ENCODE peak calls at places on chromosomes 1 and 21, in seven cellular contexts. Y is WERI-Rb-1; T is stomach; H is bronchial epithelial cell; Z is CD4-positive, CD25-positive, alpha-beta regulatory T cell; X is fibroblast of lung; Q is mucosa of descending colon. E is an unnamed sample.
A peak's percentile ranks its signal among the peaks of the same experiment; 100 is the strongest.

GRCh38 chr1:76864383-76864782 is 2.9 kb upstream of the ST6GALNAC5 start:
- DNase-seq in Y (no peak), X (no peak), T (no peak), Q (no peak), H (no peak), Z (no peak), E (no peak)

GRCh38 chr1:11602424-11602823 is 51.8 kb downstream of the FBXO2 start:
- DNase-seq in H (no peak), T (no peak), X (no peak), Q (no peak), Z (no peak), Y (no peak), E (no peak)

GRCh38 chr1:92795166-92795565 is 10.3 kb upstream of the EVI5 start:
- DNase-seq in T (no peak), H (no peak), Q (no peak), Z (no peak), Y (no peak), X (peak; percentile 75), E (no peak)

GRCh38 chr1:30191154-30191702 is 532.2 kb downstream of the MATN1 start:
- DNase-seq in Y (peak; percentile 79), Z (peak; percentile 87), H (peak; percentile 48), X (peak; percentile 87), Q (no peak), T (no peak), E (no peak)

GRCh38 chr1:7962011-7962335 is 462 bp downstream of the PARK7 start:
- DNase-seq in X (no peak), Y (no peak), Z (no peak), Q (no peak), H (no peak), T (no peak), E (no peak)

GRCh38 chr21:45110873-45111624 is 36.7 kb downstream of the ADARB1 start:
- DNase-seq in T (no peak), H (no peak), X (no peak), Q (no peak), Y (no peak), Z (no peak), E (no peak)

GRCh38 chr1:179082308-179083030 is 599 bp downstream of the TOR3A start:
- DNase-seq in Y (peak; percentile 61), H (no peak), Z (peak; percentile 35), T (peak; percentile 40), Q (peak; percentile 50), X (no peak), E (no peak)

GRCh38 chr1:8712413-8713229 is 104.8 kb downstream of the RERE start:
- DNase-seq in Z (peak; percentile 31), T (no peak), H (peak; percentile 80), Y (no peak), Q (no peak), X (peak; percentile 89), E (no peak)

GRCh38 chr1:211323156-211324063 is 3.2 kb upstream of the TRAF5 start:
- DNase-seq in Y (peak; percentile 84), T (peak; percentile 70), X (peak; percentile 68), H (peak; percentile 66), Q (no peak), Z (peak; percentile 85), E (no peak)

GRCh38 chr21:45072963-45073300 is 1.4 kb upstream of the ADARB1 start:
- DNase-seq in T (no peak), Z (no peak), Y (no peak), H (no peak), Q (no peak), X (no peak), E (no peak)

GRCh38 chr1:197862221-197862620 is 40.2 kb upstream of the C1orf53 start:
- DNase-seq in Y (no peak), Z (no peak), Q (no peak), H (no peak), T (no peak), X (peak; percentile 34), E (no peak)

GRCh38 chr1:179208681-179209477 is 20.6 kb downstream of the ABL2 start:
- DNase-seq in Z (no peak), Q (no peak), H (no peak), X (no peak), Y (no peak), T (no peak), E (no peak)

GRCh38 chr1:113291777-113292659 is 98.3 kb upstream of the MAGI3 start:
- DNase-seq in Z (no peak), H (no peak), Q (no peak), X (no peak), Y (no peak), T (no peak), E (no peak)

GRCh38 chr1:108814343-108815125 is 42.4 kb downstream of the AKNAD1 start:
- DNase-seq in Z (no peak), Y (no peak), H (no peak), X (peak; percentile 94), T (no peak), Q (no peak), E (no peak)

GRCh38 chr1:237108299-237109040 is 66.5 kb downstream of the RYR2 start:
- DNase-seq in H (no peak), Z (no peak), Y (no peak), X (no peak), Q (no peak), T (no peak), E (no peak)

GRCh38 chr1:36883315-36883949 is 150.9 kb downstream of the GRIK3 start:
- DNase-seq in X (no peak), Y (no peak), H (no peak), T (peak; percentile 9), Z (no peak), Q (no peak), E (no peak)

GRCh38 chr1:154497026-154497806 is 4.8 kb upstream of the TDRD10 start:
- DNase-seq in Q (no peak), X (no peak), T (peak; percentile 43), Y (no peak), Z (no peak), H (peak; percentile 12), E (no peak)

GRCh38 chr1:110291241-110292030 is 47.7 kb upstream of the RBM15 start:
- DNase-seq in Z (no peak), X (no peak), Q (peak; percentile 41), T (no peak), Y (peak; percentile 55), H (no peak), E (no peak)

GRCh38 chr1:214573386-214574358 is 22.3 kb upstream of the PTPN14 start:
- DNase-seq in Q (no peak), Y (no peak), Z (no peak), T (no peak), H (peak; percentile 95), X (no peak), E (no peak)

GRCh38 chr1:87330201-87330953 is 1.7 kb downstream of the LMO4 start:
- DNase-seq in Y (peak; percentile 59), H (peak; percentile 23), Z (peak; percentile 14), T (peak; percentile 34), X (peak; percentile 47), Q (peak; percentile 41), E (no peak)

GRCh38 chr1:40241372-40241771 is 6.4 kb upstream of the TMCO2 start:
- DNase-seq in X (no peak), H (no peak), Y (no peak), Z (no peak), Q (no peak), T (no peak), E (no peak)

GRCh38 chr1:203311368-203312301 is 6.3 kb downstream of the BTG2 start:
- DNase-seq in Q (no peak), H (no peak), X (no peak), T (no peak), Y (no peak), Z (no peak), E (no peak)

GRCh38 chr1:220019071-220019470 is 27.2 kb downstream of the EPRS1 start:
- DNase-seq in Q (no peak), H (no peak), Y (no peak), X (no peak), T (no peak), Z (no peak), E (no peak)
- H3K36me3 ChIP-seq in Q (peaks cover 20% of the 10 kb centered on the region), H (peaks cover 14% of the 10 kb centered on the region), Y (peaks cover 65% of the 10 kb centered on the region), X (peaks cover 3% of the 10 kb centered on the region), T (peaks cover 96% of the 10 kb centered on the region), Z (peaks cover 86% of the 10 kb centered on the region), E (peaks cover 9% of the 10 kb centered on the region)

DNA sequence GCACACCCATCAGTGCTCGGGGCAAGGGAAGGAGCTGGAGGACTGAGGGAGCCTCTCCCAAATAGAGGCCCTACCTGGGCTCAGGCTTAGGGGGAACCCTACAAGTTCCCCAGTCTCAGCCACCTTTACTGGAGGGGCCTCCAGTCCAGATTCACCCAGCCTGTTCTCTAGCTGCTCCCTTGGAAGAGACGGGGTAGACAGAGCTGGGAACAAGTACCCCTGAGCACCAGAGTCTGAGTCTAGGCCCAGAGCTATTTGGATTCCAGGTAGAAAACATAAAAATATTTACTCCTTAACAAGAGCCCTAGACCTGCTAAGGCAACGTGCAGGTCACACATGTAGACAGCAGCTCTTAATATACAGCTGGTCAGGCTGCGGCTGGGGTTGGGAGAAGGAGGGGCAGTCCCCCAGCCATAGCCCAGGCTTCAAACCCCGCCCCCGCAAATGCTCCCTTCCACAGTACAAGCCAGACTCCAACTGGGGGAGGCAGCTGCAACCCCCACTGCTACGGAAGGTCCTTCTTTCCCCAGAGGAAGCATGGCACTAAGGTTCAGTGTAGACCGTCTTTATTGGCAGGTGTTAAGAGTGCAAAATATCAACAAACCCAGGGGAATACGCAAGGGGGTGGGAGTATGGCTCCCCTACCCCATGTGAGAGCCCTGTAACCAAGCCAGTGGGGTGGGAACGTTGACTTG is 8.0 kb downstream of the TENT5B start:
- DNase-seq in T (peak; percentile 61), Z (no peak), X (peak; percentile 68), Q (no peak), H (no peak), Y (peak; percentile 75), E (no peak)
- H3K36me3 ChIP-seq in T (peaks cover 15% of the 10 kb centered on the region), Z (no peaks in the 10 kb centered on the region), X (peaks cover 3% of the 10 kb centered on the region), Q (no peaks in the 10 kb centered on the region), H (peaks cover 17% of the 10 kb centered on the region), Y (no peaks in the 10 kb centered on the region), E (peaks cover 35% of the 10 kb centered on the region)

DNA sequence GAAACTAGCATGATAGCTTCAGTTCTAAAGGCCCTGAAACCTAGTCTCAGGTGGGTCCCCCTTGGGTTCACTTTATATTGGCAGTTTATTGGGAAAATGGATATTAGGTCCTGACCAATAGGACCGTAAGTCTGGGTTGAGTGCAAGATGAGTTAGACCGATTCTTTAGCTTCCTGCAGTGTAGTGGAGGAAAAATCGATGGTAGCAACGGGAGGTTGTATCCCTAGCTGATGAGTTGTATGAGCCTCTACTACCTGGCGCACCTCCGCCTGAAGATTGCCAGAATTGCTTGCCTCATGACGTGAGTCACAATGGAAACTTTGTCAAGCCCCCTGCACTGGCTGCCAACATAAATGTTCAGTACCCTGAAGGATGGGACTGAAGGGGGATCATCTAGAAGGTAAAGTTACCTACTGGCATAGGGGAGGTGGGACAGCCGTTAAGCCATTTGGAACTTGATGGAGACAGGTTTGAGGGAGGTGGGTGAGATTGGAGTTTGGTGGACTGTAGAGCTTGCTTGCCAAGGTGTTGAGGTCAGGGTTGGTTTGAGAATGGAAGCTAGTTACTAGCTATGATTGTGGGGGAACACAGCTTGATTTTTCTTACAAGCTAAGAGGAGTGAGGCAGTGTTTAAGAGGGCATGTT is 4.0 kb downstream of the RCC1 start:
- DNase-seq in Y (no peak), Z (peak; percentile 35), X (peak; percentile 30), H (peak; percentile 29), T (no peak), Q (no peak), E (no peak)
- H3K36me3 ChIP-seq in Y (peaks cover 64% of the 10 kb centered on the region), Z (peaks cover 49% of the 10 kb centered on the region), X (peaks cover 21% of the 10 kb centered on the region), H (peaks cover 30% of the 10 kb centered on the region), T (peaks cover 72% of the 10 kb centered on the region), Q (peaks cover 6% of the 10 kb centered on the region), E (peaks cover 32% of the 10 kb centered on the region)

DNA sequence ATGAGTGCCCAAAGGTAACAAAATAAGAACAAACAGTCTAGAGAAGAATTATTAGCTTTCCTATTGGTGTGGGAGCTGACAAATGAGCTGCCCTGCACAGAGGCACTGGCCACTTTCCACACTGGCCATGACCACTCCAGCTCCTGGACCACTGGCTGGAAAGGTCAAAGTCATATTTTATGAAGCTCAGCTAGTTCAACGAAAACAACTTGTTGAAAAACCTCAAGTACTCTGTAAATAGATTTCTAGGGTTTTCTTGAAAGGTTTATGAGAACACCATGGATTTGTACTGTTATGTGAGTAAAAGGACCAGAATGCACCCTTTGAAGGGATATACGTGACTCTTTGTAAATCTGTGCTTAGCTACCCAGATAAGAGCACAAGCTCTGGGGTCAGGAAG is 54.5 kb upstream of the FGGY start:
- DNase-seq in H (no peak), Q (no peak), Z (no peak), X (no peak), Y (no peak), T (no peak), E (no peak)
- H3K36me3 ChIP-seq in H (no peaks in the 10 kb centered on the region), Q (no peaks in the 10 kb centered on the region), Z (no peaks in the 10 kb centered on the region), X (no peaks in the 10 kb centered on the region), Y (no peaks in the 10 kb centered on the region), T (no peaks in the 10 kb centered on the region), E (no peaks in the 10 kb centered on the region)

E was measured in keratinocyte.